ENCODE peak calls at places on chromosomes 7 and 10, in six cellular contexts. E is progenitor cell of endocrine pancreas, Z is lower lobe of right lung, T is RWPE1, F is prostate gland, P is right lobe of liver. D is an unnamed sample.

GRCh38 chr7:129781128-129781855 is 169.8 kb downstream of the NRF1 start:
- DNase-seq in E (no peak), Z (no peak), T (peak; percentile 13), F (no peak), P (no peak), D (no peak)

GRCh38 chr7:134031835-134032617 is 95.1 kb upstream of the LRGUK start:
- DNase-seq in E (no peak), Z (no peak), T (no peak), F (no peak), P (no peak), D (no peak)

GRCh38 chr7:48209004-48209600 is 37.8 kb downstream of the ABCA13 start:
- DNase-seq in E (no peak), Z (no peak), T (no peak), F (no peak), P (no peak), D (no peak)

GRCh38 chr7:131057015-131057518 is 270.6 kb upstream of the MKLN1 start:
- DNase-seq in E (no peak), Z (no peak), T (no peak), F (peak; percentile 80), P (no peak), D (peak; percentile 93)

GRCh38 chr10:132158810-132159209 is 27.9 kb upstream of the DPYSL4 start:
- DNase-seq in E (no peak), Z (no peak), T (no peak), F (no peak), P (no peak), D (no peak)

GRCh38 chr7:88758355-88759215 is 915 bp upstream of the ZNF804B start:
- DNase-seq in E (no peak), Z (no peak), T (no peak), F (peak; percentile 7), P (no peak), D (peak; percentile 26)

GRCh38 chr10:54908019-54908418 is 107.0 kb upstream of the PCDH15 start:
- DNase-seq in E (no peak), Z (no peak), T (no peak), F (no peak), P (no peak), D (no peak)

GRCh38 chr10:44801383-44802327 is 109.5 kb upstream of the TMEM72 start:
- DNase-seq in E (no peak), Z (peak; percentile 90), T (peak; percentile 44), F (peak; percentile 76), P (peak; percentile 96), D (peak; percentile 94)

GRCh38 chr10:43667317-43667731 is 18.6 kb upstream of the ZNF32 start:
- DNase-seq in E (peak; percentile 28), Z (no peak), T (no peak), F (no peak), P (no peak), D (peak; percentile 12)

GRCh38 chr7:6392712-6393666 is 54.8 kb downstream of the DAGLB start:
- DNase-seq in E (no peak), Z (peak; percentile 86), T (peak; percentile 75), F (peak; percentile 49), P (no peak), D (peak; percentile 72)

GRCh38 chr7:6389728-6390127 is 58.0 kb downstream of the DAGLB start:
- DNase-seq in E (no peak), Z (no peak), T (no peak), F (no peak), P (no peak), D (no peak)

GRCh38 chr7:6395898-6396582 is 51.7 kb downstream of the DAGLB start:
- DNase-seq in E (no peak), Z (peak; percentile 66), T (no peak), F (no peak), P (no peak), D (no peak)

GRCh38 chr7:6393667-6394056 is 54.1 kb downstream of the DAGLB start:
- DNase-seq in E (no peak), Z (no peak), T (no peak), F (no peak), P (no peak), D (no peak)

GRCh38 chr7:6394114-6394513 is 53.6 kb downstream of the DAGLB start:
- DNase-seq in E (no peak), Z (no peak), T (no peak), F (no peak), P (no peak), D (no peak)
- TF ChIP-seq CTCF in E (no peak), Z (no peak), T (no peak), F (no peak), P (no peak), D (no peak)

DNA sequence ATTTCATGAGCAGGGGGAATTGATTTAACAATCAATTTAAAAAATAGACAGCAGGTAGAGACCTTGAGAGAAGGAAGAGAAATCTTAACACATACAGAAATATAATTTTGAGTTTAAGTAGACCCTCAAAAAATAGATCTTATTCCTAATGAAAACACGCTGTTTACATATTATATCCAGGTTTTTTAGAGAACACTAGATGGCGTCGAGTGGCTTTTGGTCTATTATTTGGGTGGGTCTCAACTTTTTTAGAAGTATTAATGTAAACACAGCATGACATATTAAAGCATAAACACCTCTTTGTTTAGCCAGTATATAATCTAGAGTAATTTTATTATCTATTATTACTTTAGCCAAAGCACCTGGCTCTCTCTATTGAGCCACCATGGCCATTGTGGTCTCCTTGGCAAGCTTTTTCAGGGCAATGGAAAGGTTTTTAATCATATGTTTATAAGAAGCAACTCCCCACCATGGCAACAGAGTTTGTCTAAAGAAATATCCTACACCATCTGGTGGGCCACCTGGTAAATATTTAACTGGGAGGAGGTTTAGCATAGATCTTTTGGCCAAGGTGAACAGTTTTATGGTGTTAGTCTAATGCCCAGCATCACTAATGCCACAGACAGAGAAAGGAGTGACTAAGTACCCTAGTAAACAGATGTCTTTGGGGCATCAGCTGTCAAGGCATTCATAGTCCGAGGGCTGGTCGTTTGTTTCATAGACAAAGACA is 59.7 kb upstream of the PRSS1 start:
- DNase-seq in E (no peak), Z (no peak), T (no peak), F (no peak), P (no peak), D (no peak)
- TF ChIP-seq CTCF in E (no peak), Z (no peak), T (no peak), F (no peak), P (no peak), D (peak; percentile 16)

GRCh38 chr7:92627956-92628355 is 37.8 kb upstream of the FAM133B start:
- DNase-seq in E (no peak), Z (no peak), T (no peak), F (no peak), P (no peak), D (no peak)
- TF ChIP-seq CTCF in E (no peak), Z (no peak), T (no peak), F (no peak), P (no peak), D (no peak)

DNA sequence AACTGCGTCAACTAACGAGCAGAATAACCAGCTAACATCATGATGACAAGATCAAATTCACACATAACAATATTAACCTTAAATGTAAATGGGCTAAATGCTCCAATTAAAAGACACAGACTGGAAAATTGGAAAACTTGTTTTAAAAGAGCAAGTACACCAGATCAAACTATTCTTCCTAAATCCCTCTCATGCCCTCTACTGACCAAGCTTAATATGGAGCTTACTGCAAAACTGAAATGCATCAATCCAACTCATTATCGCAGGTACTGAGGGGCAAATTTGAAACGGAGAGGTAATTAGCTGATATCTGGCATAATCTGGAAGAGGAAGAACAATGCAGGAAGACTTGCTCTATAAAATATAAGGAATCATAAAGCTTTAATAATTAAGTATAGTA is 1223.8 kb downstream of the NXPH1 start:
- DNase-seq in E (no peak), Z (no peak), T (no peak), F (no peak), P (no peak), D (peak; percentile 11)
- TF ChIP-seq CTCF in E (peak; percentile 32), Z (no peak), T (no peak), F (no peak), P (no peak), D (peak; percentile 23)

DNA sequence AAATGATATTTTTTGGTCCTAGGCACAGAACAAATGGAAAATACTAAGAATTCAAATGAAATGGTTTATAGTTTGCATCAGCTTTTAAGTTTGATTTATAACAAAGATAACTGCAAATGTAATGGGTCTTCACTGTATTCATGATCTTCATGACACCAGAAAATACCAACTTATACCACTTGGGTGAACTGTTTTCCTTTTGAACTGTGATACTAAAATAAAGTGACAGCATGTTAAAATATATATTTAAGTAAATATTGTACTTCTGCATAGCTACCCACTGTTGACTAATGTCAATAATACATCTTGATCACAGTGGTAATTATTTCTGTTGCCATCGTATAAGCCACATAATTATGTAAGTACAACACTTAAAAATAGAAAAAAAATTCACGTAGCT is 442.0 kb upstream of the ANKRD30A start:
- DNase-seq in E (no peak), Z (no peak), T (no peak), F (no peak), P (no peak), D (no peak)
- TF ChIP-seq CTCF in E (no peak), Z (no peak), T (no peak), F (no peak), P (no peak), D (no peak)

GRCh38 chr7:87202208-87202607 is 17.3 kb downstream of the TMEM243 start:
- DNase-seq in E (no peak), Z (no peak), T (no peak), F (no peak), P (no peak), D (no peak)
- TF ChIP-seq CTCF in E (no peak), Z (no peak), T (no peak), F (no peak), P (no peak), D (no peak)

D was measured in astrocyte of the spinal cord.